ENCODE peak calls at places on chromosomes 5 and 9, in five cellular contexts. B is cardiac fibroblast, P is fibroblast of lung, J is astrocyte, E is cardiac muscle cell. K is an unnamed sample.

GRCh38 chr5:36870399-36871040 is 6.0 kb upstream of the NIPBL start:
- DNase-seq in B (peak), P (peak), J (peak), E (peak), K (no peak)

GRCh38 chr9:88590558-88591146 is 55.7 kb downstream of the NXNL2 start:
- DNase-seq in B (no peak), P (no peak), J (no peak), E (no peak), K (no peak)

GRCh38 chr5:174737335-174737734 is 13.0 kb downstream of the MSX2 start:
- DNase-seq in B (no peak), P (no peak), J (peak), E (no peak), K (no peak)

GRCh38 chr5:153959134-153959957 is 79.4 kb downstream of the FAM114A2 start:
- DNase-seq in B (peak), P (peak), J (peak), E (peak), K (no peak)

GRCh38 chr5:6606884-6607558 is 25.8 kb downstream of the NSUN2 start:
- DNase-seq in B (no peak), P (no peak), J (no peak), E (no peak), K (no peak)

GRCh38 chr5:21419383-21419782 is 1431.4 kb upstream of the CDH18 start:
- DNase-seq in B (no peak), P (no peak), J (no peak), E (no peak), K (no peak)

GRCh38 chr5:43556857-43557593 is at the start of gene PAIP1:
- DNase-seq in B (peak), P (peak), J (peak), E (peak), K (no peak)

GRCh38 chr9:128494108-128494742 is 10.3 kb upstream of the GLE1 start:
- DNase-seq in B (peak), P (peak), J (no peak), E (no peak), K (no peak)

GRCh38 chr9:112078432-112078831 is 96.7 kb downstream of the SUSD1 start:
- DNase-seq in B (no peak), P (no peak), J (no peak), E (no peak), K (no peak)

GRCh38 chr9:112072721-112073553 is 102.2 kb downstream of the SUSD1 start:
- DNase-seq in B (peak), P (peak), J (peak), E (no peak), K (no peak)

GRCh38 chr9:112074250-112075008 is 100.7 kb downstream of the SUSD1 start:
- DNase-seq in B (peak), P (peak), J (peak), E (peak), K (peak)

GRCh38 chr9:112076814-112077213 is 98.3 kb downstream of the SUSD1 start:
- DNase-seq in B (no peak), P (no peak), J (no peak), E (no peak), K (no peak)

GRCh38 chr9:112075009-112075378 is 100.1 kb downstream of the SUSD1 start:
- DNase-seq in B (no peak), P (no peak), J (no peak), E (no peak), K (no peak)
- TF ChIP-seq CTCF in B (no peak), P (no peak), J (no peak), E (no peak), K (no peak)

DNA sequence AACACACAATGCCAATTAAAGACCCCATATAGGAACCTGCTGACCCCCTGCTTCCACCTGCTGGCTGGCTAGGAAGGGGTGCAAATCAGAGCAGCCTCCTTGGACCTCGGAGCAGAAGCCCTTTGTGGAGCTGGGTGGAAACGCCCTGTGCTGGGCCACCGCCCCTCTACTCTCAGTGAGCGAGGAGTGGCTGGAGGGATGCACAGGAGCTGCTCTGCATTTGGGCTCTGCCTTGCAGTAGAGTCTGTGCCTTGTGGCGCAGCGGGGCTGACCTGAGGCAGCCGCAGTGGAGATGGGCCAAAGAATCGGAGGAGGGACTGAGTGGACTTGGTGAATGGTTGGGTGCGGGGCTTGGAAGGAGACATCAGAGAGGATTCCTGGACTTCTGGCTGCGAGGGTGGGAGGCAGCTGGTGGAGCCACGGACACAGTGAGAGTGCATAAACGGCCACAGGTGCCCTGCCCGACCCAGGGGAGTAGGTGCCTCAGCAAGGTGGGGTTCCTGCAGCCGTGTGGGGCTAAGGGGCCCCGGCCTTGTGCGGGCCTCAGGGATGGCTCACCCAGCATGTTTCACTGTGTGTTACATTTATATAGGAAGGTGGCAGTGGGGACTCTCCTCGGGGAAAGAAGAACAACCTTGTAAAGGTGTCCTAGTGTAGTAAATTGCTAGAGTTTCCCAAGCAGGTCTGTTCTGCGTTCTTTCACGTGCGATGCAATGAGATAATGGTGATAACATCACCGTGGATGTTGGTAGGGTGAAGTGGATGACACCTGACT is 14.1 kb upstream of the IRX4 start:
- DNase-seq in B (no peak), P (no peak), J (no peak), E (no peak), K (no peak)
- TF ChIP-seq CTCF in B (no peak), P (no peak), J (no peak), E (no peak), K (no peak)

GRCh38 chr5:14144586-14145355 is 1.6 kb downstream of the TRIO start:
- DNase-seq in B (peak), P (peak), J (no peak), E (peak), K (no peak)
- TF ChIP-seq CTCF in B (no peak), P (no peak), J (no peak), E (no peak), K (no peak)

DNA sequence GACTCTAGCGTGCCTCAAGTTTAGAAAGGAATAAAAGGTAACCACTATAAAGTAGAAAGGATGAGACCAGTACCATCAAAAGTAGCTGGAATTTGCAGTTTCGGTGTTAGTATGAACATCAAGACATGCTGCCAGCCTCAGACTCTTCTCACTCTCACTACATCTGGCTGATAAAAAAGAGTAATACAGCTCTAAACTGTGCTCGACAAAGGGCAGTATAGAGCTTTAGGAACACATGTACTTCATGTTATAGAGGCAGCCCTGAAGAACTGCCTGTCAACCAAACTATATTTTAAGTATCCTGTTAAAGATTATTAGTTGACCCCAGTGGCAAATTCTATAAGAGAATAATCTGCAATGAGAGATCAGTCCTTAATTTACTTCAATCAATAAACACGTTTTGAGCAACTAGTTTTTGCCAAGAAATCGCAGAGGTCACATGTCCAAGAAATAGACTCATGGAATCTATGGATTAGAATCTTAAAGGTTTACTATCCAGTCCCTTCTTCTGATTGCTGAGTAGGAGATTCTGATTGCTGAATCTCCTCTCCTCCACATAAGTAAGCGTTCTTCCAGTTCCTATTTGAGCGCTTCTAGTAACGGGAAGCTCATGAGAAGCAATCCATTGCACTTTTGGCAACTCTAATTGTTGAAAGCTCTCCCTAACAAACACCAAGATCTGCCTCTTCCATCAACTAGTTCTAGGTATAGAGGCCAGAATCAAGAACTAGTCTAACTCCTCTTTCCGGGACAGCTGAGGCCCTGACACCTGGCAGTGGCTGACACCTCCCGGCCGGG is 916 bp downstream of the XPA start:
- DNase-seq in B (peak), P (peak), J (peak), E (no peak), K (no peak)
- TF ChIP-seq CTCF in B (no peak), P (no peak), J (no peak), E (no peak), K (no peak)

GRCh38 chr5:22889714-22890113 is 36.6 kb upstream of the CDH12 start:
- DNase-seq in B (no peak), P (peak), J (no peak), E (no peak), K (no peak)
- TF ChIP-seq CTCF in B (no peak), P (no peak), J (no peak), E (no peak), K (no peak)

GRCh38 chr5:12707560-12707959 is 803.3 kb upstream of the CTNND2 start:
- DNase-seq in B (no peak), P (no peak), J (no peak), E (no peak), K (no peak)

GRCh38 chr5:12703254-12703653 is 799.0 kb upstream of the CTNND2 start:
- DNase-seq in B (no peak), P (no peak), J (no peak), E (no peak), K (no peak)

DNA sequence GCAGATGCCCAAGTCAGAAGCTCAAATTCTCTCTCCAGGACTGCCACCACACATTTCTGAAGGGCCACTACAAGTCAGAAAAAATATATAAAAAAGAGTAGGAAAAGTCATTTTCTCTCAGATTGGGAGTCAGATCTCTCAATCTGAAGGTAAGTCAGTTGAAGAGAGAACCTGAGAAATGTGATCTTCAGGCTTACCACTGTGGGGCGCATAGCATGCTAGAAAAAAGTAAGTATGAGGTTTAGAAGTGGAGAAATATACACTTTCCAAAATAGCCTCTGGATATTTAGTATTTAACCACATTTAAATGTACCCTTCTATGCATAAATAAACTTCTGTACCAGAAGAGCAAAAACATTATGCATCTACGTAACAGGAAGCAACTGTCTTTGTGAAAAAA is 800.7 kb upstream of the CTNND2 start:
- DNase-seq in B (no peak), P (no peak), J (no peak), E (no peak), K (no peak)
- TF ChIP-seq CTCF in B (no peak), P (no peak), J (no peak), E (no peak), K (no peak)

K was measured in kidney epithelial cell.